ENCODE peak calls at places on chromosomes 12 and 14, in six cellular contexts. U, K, F, L, R and Q are unnamed samples.

GRCh38 chr12:12791756-12792346 is 6.4 kb downstream of the APOLD1 start:
- DNase-seq in U (no peak), K (no peak), F (no peak), L (no peak), R (no peak), Q (no peak)

GRCh38 chr12:47560408-47560807 is 145.4 kb downstream of the RPAP3 start:
- DNase-seq in U (no peak), K (no peak), F (no peak), L (no peak), R (no peak), Q (no peak)

GRCh38 chr12:45622210-45622937 is 107.1 kb upstream of the ARID2 start:
- DNase-seq in U (no peak), K (no peak), F (no peak), L (no peak), R (no peak), Q (no peak)

GRCh38 chr12:67364228-67364627 is 95.1 kb downstream of the CAND1 start:
- DNase-seq in U (no peak), K (no peak), F (no peak), L (no peak), R (no peak), Q (no peak)

GRCh38 chr12:70048521-70049245 is 194.6 kb upstream of the CNOT2 start:
- DNase-seq in U (no peak), K (no peak), F (no peak), L (no peak), R (no peak), Q (no peak)

GRCh38 chr14:28879571-28879970 is 113.0 kb downstream of the FOXG1 start:
- DNase-seq in U (no peak), K (no peak), F (no peak), L (no peak), R (no peak), Q (no peak)

GRCh38 chr12:2034633-2035420 is 18.0 kb upstream of the CACNA1C start:
- DNase-seq in U (peak), K (peak), F (peak), L (peak), R (peak), Q (peak)

GRCh38 chr12:128797119-128798118 is 26.3 kb downstream of the SLC15A4 start:
- DNase-seq in U (no peak), K (no peak), F (no peak), L (no peak), R (no peak), Q (peak)

GRCh38 chr12:74889563-74890236 is 319.9 kb downstream of the KCNC2 start:
- DNase-seq in U (no peak), K (no peak), F (peak), L (no peak), R (no peak), Q (no peak)

GRCh38 chr12:20097561-20097960 is 270.8 kb upstream of the PDE3A start:
- DNase-seq in U (no peak), K (no peak), F (no peak), L (no peak), R (no peak), Q (no peak)

GRCh38 chr14:31508140-31508539 is 20.3 kb upstream of the GPR33 start:
- DNase-seq in U (no peak), K (no peak), F (no peak), L (peak), R (no peak), Q (no peak)

GRCh38 chr14:97113339-97113738 is 316.2 kb downstream of the VRK1 start:
- DNase-seq in U (no peak), K (no peak), F (no peak), L (no peak), R (no peak), Q (no peak)

GRCh38 chr14:55451398-55451797 is 11.0 kb upstream of the TBPL2 start:
- DNase-seq in U (no peak), K (no peak), F (no peak), L (no peak), R (no peak), Q (no peak)

GRCh38 chr12:84362552-84362897 is 550.1 kb downstream of the SLC6A15 start:
- DNase-seq in U (no peak), K (no peak), F (no peak), L (no peak), R (no peak), Q (no peak)

GRCh38 chr12:5478081-5478706 is 46.3 kb downstream of the NTF3 start:
- DNase-seq in U (no peak), K (no peak), F (no peak), L (no peak), R (no peak), Q (no peak)

GRCh38 chr12:19837543-19837942 is 398.3 kb downstream of the AEBP2 start:
- DNase-seq in U (no peak), K (no peak), F (no peak), L (no peak), R (no peak), Q (no peak)

GRCh38 chr12:1575287-1575798 is 19.0 kb downstream of the FBXL14 start:
- DNase-seq in U (no peak), K (no peak), F (no peak), L (no peak), R (no peak), Q (no peak)